ENCODE peak calls at places on chromosomes 11 and 22, in six cellular contexts. One of them, this sample, is unnamed.

GRCh38 chr11:121626507-121626875 is 173.7 kb upstream of the SORL1-AS1 start:
- DNase-seq in heart left ventricle: no peak
- DNase-seq in HCT116: no peak
- DNase-seq in K562: no peak
- DNase-seq in lower leg skin: no peak
- DNase-seq in endothelial cell of umbilical vein: peak
- DNase-seq in this sample: no peak

GRCh38 chr11:62702241-62702640 is 5.0 kb downstream of the BSCL2 start:
- DNase-seq in K562: no peak
- DNase-seq in heart left ventricle: no peak
- DNase-seq in lower leg skin: no peak
- DNase-seq in endothelial cell of umbilical vein: no peak
- DNase-seq in HCT116: no peak
- DNase-seq in this sample: no peak

GRCh38 chr11:77191429-77191822 is 63.4 kb downstream of the MYO7A start:
- DNase-seq in HCT116: peak
- DNase-seq in K562: peak
- DNase-seq in endothelial cell of umbilical vein: no peak
- DNase-seq in heart left ventricle: no peak
- DNase-seq in lower leg skin: no peak
- DNase-seq in this sample: no peak

GRCh38 chr11:19370100-19370861 is 129.5 kb upstream of the E2F8 start:
- DNase-seq in endothelial cell of umbilical vein: peak
- DNase-seq in HCT116: no peak
- DNase-seq in K562: no peak
- DNase-seq in heart left ventricle: peak
- DNase-seq in lower leg skin: peak
- DNase-seq in this sample: peak

GRCh38 chr22:47377926-47378560 is 615.6 kb downstream of the TBC1D22A start:
- DNase-seq in lower leg skin: no peak
- DNase-seq in heart left ventricle: peak
- DNase-seq in HCT116: no peak
- DNase-seq in endothelial cell of umbilical vein: no peak
- DNase-seq in K562: no peak
- DNase-seq in this sample: no peak

GRCh38 chr11:129453293-129453721 is 77.7 kb downstream of the BARX2 start:
- DNase-seq in lower leg skin: no peak
- DNase-seq in endothelial cell of umbilical vein: no peak
- DNase-seq in heart left ventricle: no peak
- DNase-seq in K562: no peak
- DNase-seq in HCT116: no peak
- DNase-seq in this sample: no peak

GRCh38 chr11:121741954-121742361 is 289.2 kb upstream of the SORL1-AS1 start:
- DNase-seq in K562: no peak
- DNase-seq in heart left ventricle: peak
- DNase-seq in HCT116: no peak
- DNase-seq in endothelial cell of umbilical vein: no peak
- DNase-seq in lower leg skin: peak
- DNase-seq in this sample: no peak

GRCh38 chr11:94325681-94326080 is 21.3 kb downstream of the IZUMO1R start:
- DNase-seq in lower leg skin: no peak
- DNase-seq in HCT116: peak
- DNase-seq in endothelial cell of umbilical vein: peak
- DNase-seq in heart left ventricle: no peak
- DNase-seq in K562: peak
- DNase-seq in this sample: peak

GRCh38 chr11:112166561-112166960 is 611 bp upstream of the TEX12 start:
- DNase-seq in HCT116: no peak
- DNase-seq in lower leg skin: no peak
- DNase-seq in K562: no peak
- DNase-seq in endothelial cell of umbilical vein: no peak
- DNase-seq in heart left ventricle: no peak
- DNase-seq in this sample: no peak

GRCh38 chr11:19607656-19608360 is 104.8 kb upstream of the NAV2 start:
- DNase-seq in endothelial cell of umbilical vein: no peak
- DNase-seq in K562: no peak
- DNase-seq in lower leg skin: peak
- DNase-seq in heart left ventricle: no peak
- DNase-seq in HCT116: no peak
- DNase-seq in this sample: no peak

GRCh38 chr11:109432105-109432504 is 10.1 kb downstream of the C11orf87 start:
- DNase-seq in heart left ventricle: no peak
- DNase-seq in endothelial cell of umbilical vein: no peak
- DNase-seq in K562: no peak
- DNase-seq in HCT116: no peak
- DNase-seq in lower leg skin: no peak
- DNase-seq in this sample: no peak

GRCh38 chr11:27214713-27215112 is 148.3 kb downstream of the CCDC34 start:
- DNase-seq in heart left ventricle: no peak
- DNase-seq in HCT116: no peak
- DNase-seq in K562: no peak
- DNase-seq in endothelial cell of umbilical vein: no peak
- DNase-seq in lower leg skin: no peak
- DNase-seq in this sample: no peak

GRCh38 chr11:74283580-74284180 is 27.8 kb downstream of the P4HA3 start:
- DNase-seq in endothelial cell of umbilical vein: no peak
- DNase-seq in lower leg skin: no peak
- DNase-seq in heart left ventricle: no peak
- DNase-seq in K562: no peak
- DNase-seq in HCT116: no peak
- DNase-seq in this sample: no peak

GRCh38 chr22:36386351-36386899 is 1.3 kb downstream of the MYH9 start:
- DNase-seq in K562: no peak
- DNase-seq in heart left ventricle: peak
- DNase-seq in endothelial cell of umbilical vein: peak
- DNase-seq in lower leg skin: no peak
- DNase-seq in HCT116: no peak
- DNase-seq in this sample: peak

GRCh38 chr11:76763573-76764348 is 19.4 kb upstream of the TSKU start:
- DNase-seq in endothelial cell of umbilical vein: peak
- DNase-seq in HCT116: no peak
- DNase-seq in K562: no peak
- DNase-seq in heart left ventricle: peak
- DNase-seq in lower leg skin: no peak
- DNase-seq in this sample: peak

GRCh38 chr11:77104727-77105126 is 2.1 kb downstream of the OMP start:
- DNase-seq in heart left ventricle: no peak
- DNase-seq in K562: no peak
- DNase-seq in lower leg skin: no peak
- DNase-seq in endothelial cell of umbilical vein: no peak
- DNase-seq in HCT116: no peak
- DNase-seq in this sample: no peak

GRCh38 chr11:26227311-26227710 is 104.6 kb upstream of the ANO3 start:
- DNase-seq in K562: no peak
- DNase-seq in lower leg skin: no peak
- DNase-seq in HCT116: no peak
- DNase-seq in endothelial cell of umbilical vein: peak
- DNase-seq in heart left ventricle: no peak
- DNase-seq in this sample: peak

GRCh38 chr11:113591122-113591521 is 115.0 kb downstream of the TMPRSS5 start:
- DNase-seq in heart left ventricle: no peak
- DNase-seq in endothelial cell of umbilical vein: no peak
- DNase-seq in lower leg skin: no peak
- DNase-seq in HCT116: no peak
- DNase-seq in K562: no peak
- DNase-seq in this sample: no peak

GRCh38 chr22:31339148-31339832 is 6.9 kb downstream of the PATZ1 start:
- DNase-seq in endothelial cell of umbilical vein: no peak
- DNase-seq in heart left ventricle: no peak
- DNase-seq in K562: no peak
- DNase-seq in HCT116: no peak
- DNase-seq in lower leg skin: no peak
- DNase-seq in this sample: no peak

GRCh38 chr11:12150831-12151382 is 40.5 kb downstream of the MICAL2 start:
- DNase-seq in lower leg skin: no peak
- DNase-seq in HCT116: no peak
- DNase-seq in endothelial cell of umbilical vein: no peak
- DNase-seq in heart left ventricle: no peak
- DNase-seq in K562: no peak
- DNase-seq in this sample: peak

GRCh38 chr22:45756558-45756957 is 84.9 kb downstream of the ATXN10 start:
- DNase-seq in HCT116: no peak
- DNase-seq in endothelial cell of umbilical vein: no peak
- DNase-seq in heart left ventricle: no peak
- DNase-seq in lower leg skin: no peak
- DNase-seq in K562: no peak
- DNase-seq in this sample: no peak

GRCh38 chr11:47259178-47259977 is 1.6 kb downstream of the NR1H3 start:
- DNase-seq in HCT116: no peak
- DNase-seq in K562: no peak
- DNase-seq in lower leg skin: no peak
- DNase-seq in endothelial cell of umbilical vein: peak
- DNase-seq in heart left ventricle: no peak
- DNase-seq in this sample: peak

GRCh38 chr11:33028537-33028914 is 10.8 kb upstream of the TCP11L1 start:
- DNase-seq in HCT116: no peak
- DNase-seq in K562: no peak
- DNase-seq in heart left ventricle: no peak
- DNase-seq in endothelial cell of umbilical vein: no peak
- DNase-seq in lower leg skin: no peak
- DNase-seq in this sample: no peak

GRCh38 chr11:125376117-125376516 is 119.9 kb downstream of the FEZ1 start:
- DNase-seq in HCT116: no peak
- DNase-seq in endothelial cell of umbilical vein: no peak
- DNase-seq in lower leg skin: no peak
- DNase-seq in heart left ventricle: peak
- DNase-seq in K562: peak
- DNase-seq in this sample: no peak
- TF ChIP-seq CTCF in HCT116: no peak
- TF ChIP-seq CTCF in endothelial cell of umbilical vein: no peak
- TF ChIP-seq CTCF in lower leg skin: no peak
- TF ChIP-seq CTCF in heart left ventricle: no peak
- TF ChIP-seq CTCF in K562: no peak
- TF ChIP-seq CTCF in this sample: no peak

GRCh38 chr11:65414776-65415498 is 7.7 kb upstream of the NEAT1 start:
- DNase-seq in lower leg skin: peak
- DNase-seq in HCT116: no peak
- DNase-seq in heart left ventricle: peak
- DNase-seq in K562: no peak
- DNase-seq in endothelial cell of umbilical vein: no peak
- DNase-seq in this sample: no peak

GRCh38 chr11:65415499-65416340 is 6.9 kb upstream of the NEAT1 start:
- DNase-seq in heart left ventricle: peak
- DNase-seq in lower leg skin: peak
- DNase-seq in HCT116: no peak
- DNase-seq in endothelial cell of umbilical vein: no peak
- DNase-seq in K562: no peak
- DNase-seq in this sample: no peak

GRCh38 chr11:65417221-65417701 is 5.3 kb upstream of the NEAT1 start:
- DNase-seq in lower leg skin: peak
- DNase-seq in K562: no peak
- DNase-seq in HCT116: no peak
- DNase-seq in endothelial cell of umbilical vein: peak
- DNase-seq in heart left ventricle: peak
- DNase-seq in this sample: peak

GRCh38 chr11:65417702-65418430 is 4.7 kb upstream of the NEAT1 start:
- DNase-seq in lower leg skin: peak
- DNase-seq in HCT116: no peak
- DNase-seq in endothelial cell of umbilical vein: peak
- DNase-seq in K562: no peak
- DNase-seq in heart left ventricle: peak
- DNase-seq in this sample: peak

DNA sequence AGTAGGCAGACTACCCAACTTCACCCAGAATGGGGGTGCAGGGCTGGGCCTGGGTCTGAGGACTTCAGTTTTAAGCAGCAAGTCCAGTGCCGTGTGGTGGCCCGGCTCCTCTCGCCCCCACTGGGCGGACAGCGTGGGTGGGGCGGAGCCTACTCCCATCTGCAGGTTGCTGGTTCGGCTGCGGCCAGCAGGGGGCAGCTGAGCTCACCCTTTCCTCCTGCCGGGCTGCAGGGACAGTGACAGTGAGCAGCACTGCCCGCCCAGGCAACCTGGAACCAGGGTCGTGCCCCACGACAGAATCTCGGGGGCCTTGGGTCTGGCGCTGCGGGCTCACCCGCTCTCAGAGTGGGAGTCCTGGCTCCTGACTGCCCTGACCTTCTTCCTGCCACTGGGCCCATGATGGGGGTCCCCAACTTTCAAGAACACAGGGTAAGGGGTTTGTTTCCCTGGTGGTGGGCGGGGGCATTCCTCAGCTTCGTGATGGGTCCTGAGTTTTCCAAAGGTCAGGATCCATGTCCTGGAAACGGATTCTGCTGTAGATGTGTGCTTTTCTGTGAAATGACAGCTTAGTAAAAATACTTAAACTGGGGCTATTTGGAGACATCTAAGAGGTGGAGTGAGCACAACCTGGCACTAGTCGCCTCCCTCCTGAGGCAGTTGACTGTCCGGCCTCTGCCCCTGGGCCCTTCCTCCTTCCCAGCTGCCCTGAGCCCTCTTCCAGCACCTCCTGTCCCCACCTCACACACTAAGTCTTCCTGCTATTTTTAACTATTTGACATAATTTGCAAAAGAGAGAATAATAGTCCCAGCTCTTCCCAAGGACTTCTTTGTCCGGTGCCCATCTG is 6.0 kb upstream of the NEAT1 start:
- DNase-seq in K562: peak
- DNase-seq in lower leg skin: peak
- DNase-seq in endothelial cell of umbilical vein: peak
- DNase-seq in heart left ventricle: peak
- DNase-seq in HCT116: peak
- DNase-seq in this sample: peak
- TF ChIP-seq POLR2A in K562: no peak
- TF ChIP-seq POLR2A in lower leg skin: no peak
- TF ChIP-seq POLR2A in endothelial cell of umbilical vein: peak
- TF ChIP-seq POLR2A in heart left ventricle: no peak
- TF ChIP-seq POLR2A in HCT116: no peak
- TF ChIP-seq POLR2A in this sample: no peak

DNA sequence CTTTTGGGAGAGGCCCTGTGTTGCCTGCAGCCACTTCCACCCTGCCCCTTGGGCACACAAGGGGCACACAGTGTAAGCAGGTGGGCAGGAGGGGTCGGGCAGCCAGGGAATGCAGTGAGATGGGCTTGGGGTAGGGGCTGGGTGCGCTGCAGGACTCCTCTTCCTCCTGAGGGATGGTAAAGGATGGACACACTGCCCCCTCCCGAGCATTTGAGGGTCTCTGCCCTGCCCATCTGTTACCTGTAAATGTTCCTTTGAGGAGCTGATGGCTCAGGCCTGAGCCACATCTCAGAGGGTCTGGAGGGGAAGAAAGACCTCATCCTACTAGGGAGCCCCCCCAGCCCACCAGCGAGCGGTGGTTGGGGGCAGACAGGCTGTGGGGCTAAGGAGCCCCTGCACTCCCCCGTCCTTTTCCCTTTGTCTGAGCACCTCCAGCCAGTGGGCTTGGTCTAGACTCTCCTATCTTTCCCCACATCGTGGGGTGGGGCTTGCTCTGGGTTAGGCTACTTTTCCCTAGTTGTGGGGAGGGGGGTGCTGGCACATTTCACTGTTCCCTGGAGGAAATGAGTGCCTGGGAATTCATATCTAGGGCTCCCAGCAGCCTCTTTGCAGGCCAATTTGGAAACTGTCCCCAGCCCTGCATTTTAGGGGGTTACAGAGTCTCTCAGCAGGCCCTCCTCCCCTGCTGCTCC is 1.7 kb upstream of the TSSC4 start:
- DNase-seq in endothelial cell of umbilical vein: no peak
- DNase-seq in HCT116: no peak
- DNase-seq in heart left ventricle: no peak
- DNase-seq in K562: no peak
- DNase-seq in lower leg skin: no peak
- DNase-seq in this sample: no peak
- TF ChIP-seq CTCF in endothelial cell of umbilical vein: no peak
- TF ChIP-seq CTCF in HCT116: no peak
- TF ChIP-seq CTCF in heart left ventricle: no peak
- TF ChIP-seq CTCF in K562: peak
- TF ChIP-seq CTCF in lower leg skin: no peak
- TF ChIP-seq CTCF in this sample: no peak

GRCh38 chr11:117985953-117986887 is at the start of gene IL10RA:
- DNase-seq in lower leg skin: peak
- DNase-seq in heart left ventricle: peak
- DNase-seq in HCT116: peak
- DNase-seq in K562: peak
- DNase-seq in endothelial cell of umbilical vein: peak
- DNase-seq in this sample: peak
- TF ChIP-seq POLR2A in lower leg skin: no peak
- TF ChIP-seq POLR2A in heart left ventricle: no peak
- TF ChIP-seq POLR2A in HCT116: no peak
- TF ChIP-seq POLR2A in K562: peak
- TF ChIP-seq POLR2A in endothelial cell of umbilical vein: no peak
- TF ChIP-seq POLR2A in this sample: peak

This sample was measured in NB4.